ENCODE peak calls at places on chromosomes 11 and 22, in six cellular contexts. A, Y, P, O, H and N are unnamed samples.
A peak's percentile ranks its signal among the peaks of the same experiment; 100 is the strongest.

GRCh38 chr11:63635762-63636465 is 21.7 kb upstream of the PLAAT3 start:
- DNase-seq in A (peak; percentile 71), Y (peak; percentile 18), P (peak; percentile 73), O (no peak), H (peak; percentile 76), N (peak; percentile 72)

GRCh38 chr22:50222508-50222907 is 21.7 kb downstream of the SELENOO start:
- DNase-seq in A (no peak), Y (no peak), P (no peak), O (no peak), H (no peak), N (no peak)

GRCh38 chr11:62649486-62649885 is 3.1 kb upstream of the GANAB start:
- DNase-seq in A (no peak), Y (no peak), P (no peak), O (no peak), H (no peak), N (no peak)

GRCh38 chr11:115408036-115408911 is 95.9 kb downstream of the CADM1 start:
- DNase-seq in A (no peak), Y (no peak), P (no peak), O (no peak), H (no peak), N (peak; percentile 64)

GRCh38 chr22:44159811-44160210 is 20.9 kb upstream of the PARVG start:
- DNase-seq in A (no peak), Y (no peak), P (no peak), O (no peak), H (no peak), N (no peak)

GRCh38 chr22:43537019-43537585 is 125.3 kb downstream of the MPPED1 start:
- DNase-seq in A (no peak), Y (no peak), P (no peak), O (no peak), H (peak; percentile 14), N (no peak)

GRCh38 chr22:23384451-23384850 is 195.6 kb downstream of the IGLL1 start:
- DNase-seq in A (no peak), Y (no peak), P (no peak), O (no peak), H (no peak), N (no peak)

GRCh38 chr11:111944139-111944538 is 7.0 kb downstream of the DIXDC1 start:
- DNase-seq in A (no peak), Y (no peak), P (no peak), O (no peak), H (no peak), N (no peak)

GRCh38 chr11:73156114-73156513 is 14.0 kb upstream of the FCHSD2 start:
- DNase-seq in A (no peak), Y (no peak), P (no peak), O (no peak), H (no peak), N (peak; percentile 12)

GRCh38 chr11:23404225-23405160 is 544.2 kb upstream of the CCDC179 start:
- DNase-seq in A (no peak), Y (no peak), P (no peak), O (no peak), H (no peak), N (no peak)

GRCh38 chr11:64656797-64657196 is 65.8 kb downstream of the SLC22A12 start:
- DNase-seq in A (no peak), Y (no peak), P (no peak), O (no peak), H (no peak), N (no peak)